ENCODE peak calls at places on chromosomes 7 and 10, in ten cellular contexts. F is IMR-90; U is transverse colon; Q is effector memory CD4-positive, alpha-beta T cell; C is breast epithelium; Z is heart left ventricle; R is GM23338; P is lung; S is AG04450; V is fibroblast of lung. D is an unnamed sample.

GRCh38 chr10:6173203-6173602 is 29.5 kb upstream of the PFKFB3 start:
- DNase-seq in F (no peak), U (peak), Q (peak), C (no peak), Z (no peak), R (peak), P (no peak), S (no peak), V (no peak), D (no peak)

GRCh38 chr10:113326160-113327111 is 226.4 kb upstream of the HABP2 start:
- DNase-seq in F (peak), U (peak), Q (no peak), C (no peak), Z (no peak), R (peak), P (no peak), S (no peak), V (peak), D (peak)

GRCh38 chr10:46096909-46097575 is 51.0 kb upstream of the MSMB start:
- DNase-seq in F (no peak), U (no peak), Q (no peak), C (no peak), Z (no peak), R (no peak), P (no peak), S (no peak), V (no peak), D (no peak)

GRCh38 chr7:101179780-101180755 is at the start of gene NAT16:
- DNase-seq in F (no peak), U (no peak), Q (no peak), C (no peak), Z (no peak), R (peak), P (no peak), S (no peak), V (no peak), D (no peak)

GRCh38 chr10:126082067-126082466 is 185.7 kb downstream of the FANK1 start:
- DNase-seq in F (no peak), U (no peak), Q (no peak), C (no peak), Z (no peak), R (no peak), P (no peak), S (no peak), V (peak), D (no peak)

GRCh38 chr7:1193593-1194424 is 33.8 kb upstream of the ZFAND2A start:
- DNase-seq in F (peak), U (peak), Q (no peak), C (no peak), Z (peak), R (peak), P (no peak), S (no peak), V (peak), D (no peak)

GRCh38 chr10:7583626-7584025 is 83.1 kb downstream of the ITIH5 start:
- DNase-seq in F (no peak), U (no peak), Q (no peak), C (no peak), Z (no peak), R (no peak), P (no peak), S (no peak), V (no peak), D (no peak)

GRCh38 chr7:105024734-105025133 is 10.7 kb downstream of the KMT2E start:
- DNase-seq in F (peak), U (no peak), Q (no peak), C (no peak), Z (no peak), R (no peak), P (no peak), S (peak), V (peak), D (no peak)

GRCh38 chr10:132401396-132402168 is 4.6 kb downstream of the PWWP2B start:
- DNase-seq in F (no peak), U (peak), Q (no peak), C (no peak), Z (peak), R (no peak), P (no peak), S (no peak), V (no peak), D (no peak)

GRCh38 chr7:94414481-94414880 is 19.8 kb downstream of the COL1A2 start:
- DNase-seq in F (peak), U (no peak), Q (no peak), C (no peak), Z (no peak), R (no peak), P (no peak), S (no peak), V (peak), D (no peak)

GRCh38 chr7:6106140-6106904 is 75.1 kb downstream of the ANKRD61 start:
- DNase-seq in F (peak), U (peak), Q (peak), C (no peak), Z (no peak), R (peak), P (no peak), S (no peak), V (peak), D (peak)

GRCh38 chr10:45557275-45557905 is 115.2 kb downstream of the ZFAND4 start:
- DNase-seq in F (no peak), U (no peak), Q (no peak), C (no peak), Z (no peak), R (peak), P (no peak), S (no peak), V (no peak), D (peak)

GRCh38 chr10:69237528-69238159 is 17.5 kb downstream of the HKDC1 start:
- DNase-seq in F (peak), U (peak), Q (peak), C (peak), Z (peak), R (peak), P (peak), S (peak), V (peak), D (peak)

GRCh38 chr7:80060218-80060806 is 74.3 kb upstream of the GNAI1 start:
- DNase-seq in F (peak), U (no peak), Q (no peak), C (no peak), Z (no peak), R (peak), P (no peak), S (peak), V (peak), D (no peak)

GRCh38 chr7:68980011-68980410 is 618.3 kb upstream of the AUTS2 start:
- DNase-seq in F (no peak), U (no peak), Q (no peak), C (no peak), Z (no peak), R (no peak), P (no peak), S (no peak), V (peak), D (no peak)

GRCh38 chr10:98331888-98332287 is 63.9 kb upstream of the LOXL4 start:
- DNase-seq in F (no peak), U (no peak), Q (no peak), C (no peak), Z (no peak), R (peak), P (no peak), S (no peak), V (no peak), D (no peak)

DNA sequence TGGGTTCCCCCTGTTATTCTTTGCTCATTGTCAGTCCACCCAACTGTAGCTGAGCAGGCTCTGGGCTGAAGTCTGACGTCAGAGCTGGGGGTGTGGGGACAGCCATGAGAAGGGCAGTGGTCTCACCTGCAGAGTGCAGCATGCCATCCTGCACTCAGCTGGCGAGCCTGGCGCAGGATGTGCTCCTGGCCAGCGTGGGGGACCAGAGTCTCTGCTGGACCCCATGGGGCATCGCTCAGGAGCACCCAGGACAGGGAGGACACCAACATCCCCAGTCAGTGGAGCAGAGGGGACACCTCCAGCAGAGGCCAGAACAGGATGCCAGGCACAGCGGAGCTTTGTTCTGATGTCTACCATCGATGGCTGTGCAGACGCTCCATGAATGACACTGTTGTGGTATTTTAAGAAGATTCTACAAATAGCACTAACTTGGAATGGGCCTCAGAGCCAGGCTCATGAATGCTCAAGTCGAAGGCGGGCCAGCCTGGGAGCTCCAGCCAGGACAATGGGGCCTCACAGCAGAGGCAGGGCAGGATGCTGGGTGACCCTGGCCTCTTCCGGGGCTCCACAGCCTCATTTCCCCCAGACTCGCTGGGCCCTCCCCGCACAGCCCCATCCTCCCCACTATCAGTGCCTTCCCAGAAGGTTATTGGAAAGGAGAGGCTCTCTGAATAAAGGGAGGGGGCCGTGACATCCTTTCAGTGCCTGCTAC is 95.7 kb downstream of the ARHGAP22 start:
- DNase-seq in F (no peak), U (no peak), Q (no peak), C (no peak), Z (no peak), R (no peak), P (no peak), S (no peak), V (no peak), D (no peak)
- H3K27ac ChIP-seq in F (no peak), U (no peak), Q (no peak), C (no peak), Z (no peak), R (no peak), P (no peak), S (no peak), V (no peak), D (no peak)

GRCh38 chr10:24237801-24238390 is 29.0 kb downstream of the KIAA1217 start:
- DNase-seq in F (no peak), U (peak), Q (no peak), C (no peak), Z (no peak), R (peak), P (no peak), S (no peak), V (no peak), D (no peak)
- H3K4me3 ChIP-seq in F (no peak), U (no peak), Q (no peak), C (peak), Z (no peak), R (peak), P (no peak), S (no peak), V (no peak), D (no peak)

DNA sequence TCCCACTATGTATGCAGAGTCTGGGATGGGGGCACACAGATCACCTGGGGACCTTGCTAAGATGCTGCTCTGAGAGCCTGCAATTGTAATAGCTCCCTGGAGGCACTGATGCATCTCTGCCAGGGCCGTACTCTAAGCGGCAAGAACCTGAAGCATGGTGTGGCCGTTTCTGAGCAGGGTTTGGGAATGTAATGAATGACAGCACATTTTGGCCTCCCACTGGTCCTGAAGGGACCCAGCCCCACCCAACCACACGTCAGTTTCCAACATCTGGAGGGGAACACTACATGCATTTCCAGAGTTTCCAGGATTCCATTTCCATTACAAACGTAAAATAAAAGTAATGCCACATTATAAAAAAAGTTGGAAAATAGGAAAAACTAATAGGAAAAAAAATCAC is 14.0 kb downstream of the ZCCHC24 start:
- DNase-seq in F (no peak), U (no peak), Q (no peak), C (no peak), Z (no peak), R (no peak), P (no peak), S (no peak), V (no peak), D (no peak)
- H3K27ac ChIP-seq in F (no peak), U (peak), Q (no peak), C (peak), Z (peak), R (no peak), P (no peak), S (no peak), V (peak), D (no peak)

GRCh38 chr10:21496285-21497176 is 29.0 kb downstream of the SKIDA1 start:
- DNase-seq in F (peak), U (peak), Q (no peak), C (no peak), Z (peak), R (peak), P (peak), S (no peak), V (peak), D (no peak)

GRCh38 chr10:21494221-21495001 is 31.1 kb downstream of the SKIDA1 start:
- DNase-seq in F (no peak), U (no peak), Q (no peak), C (no peak), Z (peak), R (peak), P (no peak), S (no peak), V (peak), D (no peak)

GRCh38 chr10:21495686-21496284 is 29.7 kb downstream of the SKIDA1 start:
- DNase-seq in F (peak), U (peak), Q (peak), C (peak), Z (peak), R (peak), P (peak), S (no peak), V (peak), D (peak)

GRCh38 chr10:21495002-21495685 is 30.3 kb downstream of the SKIDA1 start:
- DNase-seq in F (peak), U (no peak), Q (no peak), C (no peak), Z (no peak), R (no peak), P (no peak), S (no peak), V (peak), D (no peak)

GRCh38 chr10:21493841-21494220 is 31.7 kb downstream of the SKIDA1 start:
- DNase-seq in F (no peak), U (no peak), Q (no peak), C (no peak), Z (no peak), R (no peak), P (no peak), S (no peak), V (no peak), D (no peak)
- H3K4me3 ChIP-seq in F (no peak), U (peak), Q (peak), C (peak), Z (peak), R (peak), P (no peak), S (no peak), V (peak), D (no peak)

DNA sequence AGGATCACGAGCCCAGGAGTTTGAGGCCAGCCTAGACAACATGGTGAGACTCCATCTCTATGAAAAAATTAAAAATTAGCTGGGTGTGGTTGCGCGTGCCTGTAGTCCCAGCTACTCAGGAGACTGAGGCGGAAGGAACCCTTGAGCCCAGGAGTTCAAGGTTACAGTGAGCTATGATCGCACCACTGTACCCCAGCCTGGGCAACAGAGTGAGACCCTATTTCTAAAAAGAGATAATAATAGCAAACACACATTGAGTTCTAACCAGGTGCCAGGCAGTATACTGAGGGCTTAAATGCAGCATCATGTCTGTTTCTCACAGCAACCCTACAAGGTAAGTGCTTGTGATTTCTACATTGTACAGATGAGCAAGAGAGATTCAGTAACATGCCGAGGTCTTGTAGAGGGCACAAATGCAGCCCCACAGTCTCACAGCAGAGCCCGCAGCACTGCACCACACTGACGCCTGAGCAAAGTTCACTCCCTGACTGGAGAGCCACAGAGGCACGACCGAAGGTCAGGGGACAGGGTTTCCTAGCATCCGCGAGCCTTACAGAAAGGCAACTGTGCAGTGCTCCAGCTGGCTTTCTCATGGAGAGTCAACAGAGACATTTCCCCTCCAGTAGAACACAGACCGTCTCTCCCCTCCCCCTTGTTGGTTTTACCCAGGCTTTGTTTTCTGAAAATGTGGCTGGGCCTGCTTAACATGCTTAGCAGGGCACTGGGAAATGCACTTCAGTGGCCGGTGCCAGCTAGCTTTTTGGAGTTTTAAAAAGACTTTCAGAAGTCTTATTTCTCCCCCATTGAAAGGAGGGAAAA is 36.5 kb downstream of the PDSS1 start:
- DNase-seq in F (no peak), U (peak), Q (no peak), C (peak), Z (no peak), R (peak), P (no peak), S (no peak), V (no peak), D (no peak)
- H3K27ac ChIP-seq in F (no peak), U (no peak), Q (no peak), C (peak), Z (no peak), R (no peak), P (no peak), S (no peak), V (no peak), D (no peak)

GRCh38 chr7:98619450-98620321 is 2.6 kb downstream of the NPTX2 start:
- DNase-seq in F (peak), U (no peak), Q (no peak), C (no peak), Z (no peak), R (peak), P (peak), S (no peak), V (no peak), D (no peak)
- H3K4me3 ChIP-seq in F (no peak), U (peak), Q (no peak), C (no peak), Z (no peak), R (peak), P (no peak), S (no peak), V (no peak), D (no peak)